ENCODE peak calls at places on chromosomes 2 and 18, in five cellular contexts. One of them, this sample, is unnamed.
A peak's percentile ranks its signal among the peaks of the same experiment; 100 is the strongest.

GRCh38 chr2:2662037-2662846 is 331.2 kb upstream of the MYT1L start:
- DNase-seq in IMR-90: peak; percentile 7
- DNase-seq in GM12878: no peak
- DNase-seq in K562: no peak
- DNase-seq in SK-N-SH: no peak
- DNase-seq in this sample: no peak

GRCh38 chr2:168278424-168278888 is 31.1 kb upstream of the STK39 start:
- DNase-seq in K562: no peak
- DNase-seq in IMR-90: peak; percentile 31
- DNase-seq in GM12878: no peak
- DNase-seq in SK-N-SH: no peak
- DNase-seq in this sample: peak; percentile 71

GRCh38 chr2:60556441-60556997 is 3.1 kb upstream of the BCL11A start:
- DNase-seq in K562: no peak
- DNase-seq in SK-N-SH: peak; percentile 24
- DNase-seq in GM12878: no peak
- DNase-seq in IMR-90: no peak
- DNase-seq in this sample: no peak

GRCh38 chr2:175880-176800 is 87.7 kb downstream of the SH3YL1 start:
- DNase-seq in K562: no peak
- DNase-seq in SK-N-SH: no peak
- DNase-seq in IMR-90: peak; percentile 1
- DNase-seq in GM12878: no peak
- DNase-seq in this sample: peak; percentile 100

GRCh38 chr2:177783835-177784448 is 288.6 kb downstream of the PDE11A start:
- DNase-seq in K562: no peak
- DNase-seq in GM12878: peak; percentile 8
- DNase-seq in IMR-90: peak; percentile 51
- DNase-seq in SK-N-SH: no peak
- DNase-seq in this sample: no peak

GRCh38 chr2:3657881-3658280 is at the start of gene ALLC:
- DNase-seq in K562: no peak
- DNase-seq in IMR-90: no peak
- DNase-seq in GM12878: no peak
- DNase-seq in SK-N-SH: no peak
- DNase-seq in this sample: no peak

GRCh38 chr18:61554117-61554776 is 221.0 kb downstream of the CDH20 start:
- DNase-seq in K562: no peak
- DNase-seq in IMR-90: no peak
- DNase-seq in SK-N-SH: no peak
- DNase-seq in GM12878: no peak
- DNase-seq in this sample: no peak

GRCh38 chr2:195514365-195514764 is 142.7 kb upstream of the SLC39A10 start:
- DNase-seq in GM12878: no peak
- DNase-seq in IMR-90: peak; percentile 61
- DNase-seq in SK-N-SH: no peak
- DNase-seq in K562: no peak
- DNase-seq in this sample: no peak

GRCh38 chr2:22952671-22953070 is 432.3 kb upstream of the KLHL29 start:
- DNase-seq in GM12878: no peak
- DNase-seq in K562: no peak
- DNase-seq in SK-N-SH: no peak
- DNase-seq in IMR-90: no peak
- DNase-seq in this sample: no peak

GRCh38 chr2:10135296-10136089 is 13.0 kb downstream of the RRM2 start:
- DNase-seq in IMR-90: peak; percentile 53
- DNase-seq in GM12878: no peak
- DNase-seq in K562: peak; percentile 53
- DNase-seq in SK-N-SH: no peak
- DNase-seq in this sample: no peak

GRCh38 chr18:3664563-3665178 is 214.7 kb downstream of the TGIF1 start:
- DNase-seq in K562: peak; percentile 51
- DNase-seq in SK-N-SH: no peak
- DNase-seq in IMR-90: no peak
- DNase-seq in GM12878: no peak
- DNase-seq in this sample: peak; percentile 95

DNA sequence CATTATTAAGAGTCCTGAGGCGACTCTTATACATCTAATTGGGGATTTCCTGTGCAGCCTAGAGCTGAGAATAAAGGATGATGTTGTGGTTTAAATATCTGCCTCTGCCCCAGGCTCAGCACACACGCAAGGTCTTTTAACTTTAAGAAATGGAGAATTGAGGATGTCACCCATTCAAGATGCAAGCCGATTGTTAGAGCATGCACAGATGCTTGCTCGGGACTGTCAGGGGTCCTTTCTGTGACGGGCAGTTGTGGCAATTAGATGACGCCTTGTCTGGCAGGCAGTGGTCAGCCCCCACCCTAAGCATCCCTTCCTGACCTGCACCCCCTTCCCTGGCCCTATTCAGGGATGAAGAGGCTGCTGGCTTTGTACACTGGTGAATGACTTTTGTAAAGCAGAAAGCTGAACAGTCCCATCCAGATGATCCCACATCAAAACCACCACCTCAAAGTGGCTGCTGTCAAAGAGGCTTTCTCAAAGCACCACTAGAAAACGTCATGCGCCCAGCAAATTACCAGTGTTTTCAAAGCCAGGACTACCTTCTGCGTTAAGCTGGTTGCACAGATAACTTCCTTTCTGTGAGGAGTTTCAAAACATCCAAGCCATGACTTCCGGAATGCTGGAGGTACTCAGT is 23.7 kb downstream of the FAM178B start:
- DNase-seq in IMR-90: no peak
- DNase-seq in SK-N-SH: no peak
- DNase-seq in GM12878: no peak
- DNase-seq in K562: no peak
- DNase-seq in this sample: no peak
- TF ChIP-seq MXI1 in IMR-90: no peak
- TF ChIP-seq MXI1 in SK-N-SH: no peak
- TF ChIP-seq MXI1 in GM12878: no peak
- TF ChIP-seq MXI1 in K562: no peak
- TF ChIP-seq MXI1 in this sample: no peak

GRCh38 chr2:17625446-17625845 is 85.0 kb downstream of the VSNL1 start:
- DNase-seq in SK-N-SH: no peak
- DNase-seq in IMR-90: no peak
- DNase-seq in GM12878: no peak
- DNase-seq in K562: no peak
- DNase-seq in this sample: no peak

GRCh38 chr2:17628349-17629261 is 88.1 kb downstream of the VSNL1 start:
- DNase-seq in IMR-90: no peak
- DNase-seq in GM12878: no peak
- DNase-seq in SK-N-SH: no peak
- DNase-seq in K562: no peak
- DNase-seq in this sample: no peak

GRCh38 chr2:17627434-17627833 is 86.9 kb downstream of the VSNL1 start:
- DNase-seq in GM12878: no peak
- DNase-seq in K562: no peak
- DNase-seq in IMR-90: no peak
- DNase-seq in SK-N-SH: no peak
- DNase-seq in this sample: no peak

GRCh38 chr2:17630089-17630488 is 89.6 kb downstream of the VSNL1 start:
- DNase-seq in GM12878: no peak
- DNase-seq in K562: no peak
- DNase-seq in IMR-90: no peak
- DNase-seq in SK-N-SH: no peak
- DNase-seq in this sample: no peak

GRCh38 chr2:17626986-17627385 is 86.5 kb downstream of the VSNL1 start:
- DNase-seq in SK-N-SH: no peak
- DNase-seq in GM12878: no peak
- DNase-seq in K562: no peak
- DNase-seq in IMR-90: no peak
- DNase-seq in this sample: no peak
- TF ChIP-seq MXI1 in SK-N-SH: no peak
- TF ChIP-seq MXI1 in GM12878: no peak
- TF ChIP-seq MXI1 in K562: no peak
- TF ChIP-seq MXI1 in IMR-90: no peak
- TF ChIP-seq MXI1 in this sample: no peak

GRCh38 chr2:96907405-96908041 is 37.6 kb upstream of the SEMA4C start:
- DNase-seq in SK-N-SH: peak; percentile 79
- DNase-seq in GM12878: no peak
- DNase-seq in K562: no peak
- DNase-seq in IMR-90: peak; percentile 24
- DNase-seq in this sample: no peak
- TF ChIP-seq MXI1 in SK-N-SH: peak; percentile 16
- TF ChIP-seq MXI1 in GM12878: no peak
- TF ChIP-seq MXI1 in K562: no peak
- TF ChIP-seq MXI1 in IMR-90: no peak
- TF ChIP-seq MXI1 in this sample: no peak

DNA sequence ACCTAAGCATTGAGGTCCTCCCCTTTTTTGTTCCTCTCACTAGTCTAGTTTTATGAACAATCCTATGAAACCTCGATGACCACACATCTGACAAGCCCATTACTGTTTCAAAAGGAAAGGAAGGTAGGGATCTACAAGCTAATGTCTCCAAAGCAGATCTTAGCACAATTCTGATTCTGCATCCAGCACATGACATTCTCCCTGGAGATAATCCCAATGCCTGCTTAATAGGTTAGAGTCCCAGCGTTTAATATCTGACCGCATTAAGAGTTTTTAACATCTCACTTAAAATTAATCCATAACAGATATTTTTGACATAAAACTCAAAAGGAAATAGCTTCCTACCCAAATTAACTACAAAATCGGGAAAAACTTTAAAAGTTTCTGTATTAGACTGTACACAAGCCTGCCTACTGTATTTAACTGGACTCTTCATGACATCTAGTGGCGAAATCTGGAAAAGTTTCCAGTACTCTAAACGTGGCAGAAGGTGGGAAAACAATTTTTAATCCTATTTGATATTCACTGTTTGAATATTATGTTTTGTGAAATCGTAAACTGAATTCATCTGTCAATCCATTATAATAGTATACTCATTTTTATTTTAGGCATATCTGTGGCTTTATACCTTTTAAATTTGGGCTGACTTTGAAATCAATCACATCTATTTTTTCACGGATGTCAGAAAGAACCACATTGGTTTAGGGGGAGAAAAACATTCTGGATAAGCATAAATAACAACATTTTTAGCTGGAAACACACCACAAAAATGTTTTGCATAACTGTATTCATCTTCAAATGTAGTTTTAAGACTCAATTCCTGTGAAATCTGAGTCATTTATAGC is 62.4 kb downstream of the TXNL1 start:
- DNase-seq in SK-N-SH: peak; percentile 67
- DNase-seq in IMR-90: peak; percentile 71
- DNase-seq in GM12878: no peak
- DNase-seq in K562: peak; percentile 37
- DNase-seq in this sample: peak; percentile 36
- TF ChIP-seq MXI1 in SK-N-SH: no peak
- TF ChIP-seq MXI1 in IMR-90: no peak
- TF ChIP-seq MXI1 in GM12878: no peak
- TF ChIP-seq MXI1 in K562: no peak
- TF ChIP-seq MXI1 in this sample: no peak

GRCh38 chr18:48831802-48832201 is 119.0 kb downstream of the SMAD7 start:
- DNase-seq in GM12878: no peak
- DNase-seq in IMR-90: no peak
- DNase-seq in K562: no peak
- DNase-seq in SK-N-SH: no peak
- DNase-seq in this sample: no peak

GRCh38 chr18:48831113-48831759 is 119.5 kb downstream of the SMAD7 start:
- DNase-seq in GM12878: no peak
- DNase-seq in IMR-90: no peak
- DNase-seq in SK-N-SH: no peak
- DNase-seq in K562: no peak
- DNase-seq in this sample: no peak

GRCh38 chr18:48833701-48834394 is 116.9 kb downstream of the SMAD7 start:
- DNase-seq in GM12878: no peak
- DNase-seq in SK-N-SH: no peak
- DNase-seq in IMR-90: peak; percentile 23
- DNase-seq in K562: no peak
- DNase-seq in this sample: no peak

GRCh38 chr18:48834421-48835011 is 116.2 kb downstream of the SMAD7 start:
- DNase-seq in GM12878: peak; percentile 81
- DNase-seq in K562: no peak
- DNase-seq in IMR-90: peak; percentile 96
- DNase-seq in SK-N-SH: no peak
- DNase-seq in this sample: no peak

GRCh38 chr18:48832961-48833700 is 117.6 kb downstream of the SMAD7 start:
- DNase-seq in K562: no peak
- DNase-seq in GM12878: no peak
- DNase-seq in SK-N-SH: no peak
- DNase-seq in IMR-90: peak; percentile 67
- DNase-seq in this sample: no peak
- TF ChIP-seq MXI1 in K562: no peak
- TF ChIP-seq MXI1 in GM12878: no peak
- TF ChIP-seq MXI1 in SK-N-SH: no peak
- TF ChIP-seq MXI1 in IMR-90: no peak
- TF ChIP-seq MXI1 in this sample: no peak

GRCh38 chr2:85783796-85784195 is 30.0 kb downstream of the ATOH8 start:
- DNase-seq in K562: peak; percentile 45
- DNase-seq in IMR-90: no peak
- DNase-seq in GM12878: no peak
- DNase-seq in SK-N-SH: no peak
- DNase-seq in this sample: no peak

GRCh38 chr2:85784474-85784986 is 30.7 kb downstream of the ATOH8 start:
- DNase-seq in GM12878: no peak
- DNase-seq in SK-N-SH: no peak
- DNase-seq in IMR-90: no peak
- DNase-seq in K562: no peak
- DNase-seq in this sample: no peak

GRCh38 chr2:85785871-85786270 is 32.1 kb downstream of the ATOH8 start:
- DNase-seq in K562: no peak
- DNase-seq in IMR-90: no peak
- DNase-seq in SK-N-SH: no peak
- DNase-seq in GM12878: no peak
- DNase-seq in this sample: no peak

GRCh38 chr2:85786444-85786843 is 32.7 kb downstream of the ATOH8 start:
- DNase-seq in GM12878: no peak
- DNase-seq in SK-N-SH: no peak
- DNase-seq in IMR-90: no peak
- DNase-seq in K562: no peak
- DNase-seq in this sample: no peak

GRCh38 chr2:85785027-85785822 is 31.4 kb downstream of the ATOH8 start:
- DNase-seq in SK-N-SH: no peak
- DNase-seq in IMR-90: peak; percentile 23
- DNase-seq in K562: no peak
- DNase-seq in GM12878: no peak
- DNase-seq in this sample: no peak
- TF ChIP-seq MXI1 in SK-N-SH: no peak
- TF ChIP-seq MXI1 in IMR-90: no peak
- TF ChIP-seq MXI1 in K562: no peak
- TF ChIP-seq MXI1 in GM12878: no peak
- TF ChIP-seq MXI1 in this sample: no peak

GRCh38 chr2:8225798-8226197 is 456.1 kb upstream of the ID2 start:
- DNase-seq in GM12878: no peak
- DNase-seq in K562: no peak
- DNase-seq in SK-N-SH: no peak
- DNase-seq in IMR-90: no peak
- DNase-seq in this sample: no peak

GRCh38 chr2:8224679-8225181 is 457.1 kb upstream of the ID2 start:
- DNase-seq in K562: no peak
- DNase-seq in GM12878: no peak
- DNase-seq in SK-N-SH: no peak
- DNase-seq in IMR-90: no peak
- DNase-seq in this sample: no peak

GRCh38 chr2:8223731-8224678 is 457.9 kb upstream of the ID2 start:
- DNase-seq in GM12878: no peak
- DNase-seq in IMR-90: no peak
- DNase-seq in K562: no peak
- DNase-seq in SK-N-SH: no peak
- DNase-seq in this sample: no peak

GRCh38 chr2:8225257-8225656 is 456.6 kb upstream of the ID2 start:
- DNase-seq in K562: no peak
- DNase-seq in SK-N-SH: no peak
- DNase-seq in IMR-90: no peak
- DNase-seq in GM12878: no peak
- DNase-seq in this sample: no peak

GRCh38 chr2:8222979-8223730 is 458.7 kb upstream of the ID2 start:
- DNase-seq in SK-N-SH: no peak
- DNase-seq in K562: no peak
- DNase-seq in GM12878: no peak
- DNase-seq in IMR-90: no peak
- DNase-seq in this sample: no peak
- TF ChIP-seq MXI1 in SK-N-SH: no peak
- TF ChIP-seq MXI1 in K562: no peak
- TF ChIP-seq MXI1 in GM12878: no peak
- TF ChIP-seq MXI1 in IMR-90: no peak
- TF ChIP-seq MXI1 in this sample: no peak